ENCODE peak calls at places on chromosomes 3 and 15, in ten cellular contexts. R is fibroblast of villous mesenchyme, C is heart left ventricle, P is stomach, X is pancreas, H is endothelial cell, W is AG09319, A is GM23338, Y is HL-60, Z is PC-3. L is an unnamed sample.

GRCh38 chr15:87619161-87619960 is 637.2 kb downstream of the NTRK3 start:
- DNase-seq in A (no peak), X (no peak), C (no peak), R (peak), Z (peak), Y (no peak), W (peak), P (no peak), H (no peak), L (no peak)

GRCh38 chr15:76150508-76150907 is 90.7 kb downstream of the TMEM266 start:
- DNase-seq in X (no peak), C (no peak), R (no peak), Z (no peak), P (peak), W (no peak), A (no peak), Y (peak), H (no peak), L (no peak)

GRCh38 chr15:78056714-78057269 is 20.7 kb downstream of the TBC1D2B start:
- DNase-seq in X (no peak), R (no peak), Y (no peak), Z (peak), P (peak), C (no peak), W (no peak), H (no peak), A (no peak), L (peak)

GRCh38 chr15:29919380-29919881 is 97.2 kb upstream of the TJP1 start:
- DNase-seq in H (no peak), P (no peak), Z (no peak), A (no peak), X (no peak), C (no peak), R (no peak), Y (no peak), W (no peak), L (no peak)

GRCh38 chr3:178665747-178666146 is 129.5 kb downstream of the KCNMB2 start:
- DNase-seq in A (no peak), R (peak), C (peak), Y (no peak), P (no peak), X (no peak), W (no peak), Z (no peak), H (no peak), L (no peak)

GRCh38 chr15:91473894-91474293 is 373.8 kb downstream of the SV2B start:
- DNase-seq in X (no peak), W (no peak), P (no peak), A (no peak), Y (no peak), R (peak), C (no peak), Z (no peak), H (no peak), L (no peak)

GRCh38 chr3:189195302-189195701 is 23.5 kb downstream of the TPRG1 start:
- DNase-seq in X (no peak), Y (no peak), C (no peak), W (no peak), Z (no peak), P (no peak), H (no peak), A (peak), R (no peak), L (no peak)

GRCh38 chr3:170689218-170689874 is 103.5 kb upstream of the SLC7A14 start:
- DNase-seq in P (no peak), H (peak), A (peak), R (peak), Z (peak), X (no peak), C (no peak), W (peak), Y (no peak), L (no peak)

GRCh38 chr15:95325763-95326688 is 1004.5 kb upstream of the NR2F2 start:
- DNase-seq in C (no peak), R (peak), A (no peak), Y (no peak), Z (peak), X (no peak), W (no peak), H (no peak), P (no peak), L (no peak)
- TF ChIP-seq CTCF in C (no peak), R (no peak), A (no peak), Y (no peak), Z (no peak), X (no peak), W (no peak), H (no peak), P (no peak), L (no peak)

DNA sequence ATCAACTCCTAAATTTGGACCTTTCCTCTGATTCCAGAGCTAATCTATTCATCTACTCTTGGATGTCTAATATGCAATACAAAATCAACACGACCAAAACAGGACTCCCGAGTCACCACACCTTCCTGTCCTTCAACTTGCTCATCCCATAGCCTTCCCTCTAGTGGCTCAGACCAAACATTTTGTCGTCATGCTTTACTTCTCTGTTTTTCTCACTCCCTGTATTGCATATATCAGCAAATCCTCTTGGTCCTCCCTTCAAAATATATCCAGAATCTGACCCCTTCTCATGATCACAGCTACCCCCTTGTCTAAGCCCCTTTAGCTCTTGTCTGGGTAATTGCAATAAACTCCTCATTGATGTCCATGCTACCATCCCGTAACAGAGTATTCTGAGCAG is 30.5 kb upstream of the DCP1A start:
- DNase-seq in R (no peak), P (no peak), X (no peak), Z (peak), Y (no peak), A (peak), H (no peak), C (no peak), W (no peak), L (no peak)
- TF ChIP-seq CTCF in R (no peak), P (no peak), X (no peak), Z (no peak), Y (no peak), A (no peak), H (no peak), C (no peak), W (no peak), L (no peak)

DNA sequence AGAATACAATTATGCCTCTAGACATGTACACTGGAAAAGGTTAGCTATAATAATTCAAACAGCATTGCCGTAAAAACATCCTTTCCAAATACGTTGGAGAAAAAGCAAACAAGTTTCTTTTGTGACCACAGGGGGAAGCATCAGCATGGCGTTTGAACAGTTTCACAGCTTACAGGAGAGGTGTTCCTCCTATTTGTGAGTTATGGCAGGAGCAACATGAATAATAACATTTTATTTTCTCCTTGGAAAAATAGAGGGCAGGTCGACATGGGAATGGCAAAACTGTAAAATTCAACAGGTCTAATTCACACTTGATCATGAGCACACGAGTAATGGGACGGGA is 39.7 kb upstream of the GADL1 start:
- DNase-seq in X (no peak), Y (no peak), H (no peak), W (peak), C (no peak), P (no peak), Z (peak), A (peak), R (peak), L (no peak)
- TF ChIP-seq CTCF in X (peak), Y (peak), H (peak), W (peak), C (peak), P (peak), Z (peak), A (peak), R (peak), L (no peak)

GRCh38 chr3:54193093-54193492 is 70.7 kb downstream of the CACNA2D3 start:
- DNase-seq in W (no peak), Y (no peak), A (peak), H (no peak), X (no peak), C (no peak), Z (no peak), R (no peak), P (no peak), L (no peak)

GRCh38 chr3:54191997-54192396 is 69.6 kb downstream of the CACNA2D3 start:
- DNase-seq in C (no peak), Z (no peak), R (no peak), W (no peak), A (no peak), X (no peak), Y (no peak), H (no peak), P (no peak), L (no peak)

GRCh38 chr3:54188176-54188791 is 65.9 kb downstream of the CACNA2D3 start:
- DNase-seq in Y (peak), Z (peak), H (peak), X (no peak), P (peak), W (peak), C (peak), R (peak), A (peak), L (no peak)

GRCh38 chr3:54196330-54196975 is 74.1 kb downstream of the CACNA2D3 start:
- DNase-seq in H (no peak), A (no peak), R (no peak), Z (no peak), Y (no peak), X (no peak), C (no peak), P (no peak), W (no peak), L (no peak)

GRCh38 chr3:54191220-54191619 is 68.9 kb downstream of the CACNA2D3 start:
- DNase-seq in H (no peak), R (no peak), W (no peak), Z (no peak), X (no peak), P (no peak), Y (no peak), A (no peak), C (no peak), L (no peak)
- TF ChIP-seq CTCF in H (no peak), R (no peak), W (no peak), Z (no peak), X (no peak), P (no peak), Y (no peak), A (no peak), C (no peak), L (no peak)